ENCODE peak calls at places on chromosomes 4 and X, in eight cellular contexts. Q is A549; G is neuronal stem cell; I is stimulated activated CD4-positive, alpha-beta T cell treated with anti-CD3 and anti-CD28 coated beads, Interleukin-4, amount 100 ng/mL, for 4 hours; M is G401; L is left colon; E is HL-60; K is activated CD8-positive, alpha-beta memory T cell treated with anti-CD3 and anti-CD28 coated beads, Interleukin-2, amount 50 U/mL, for 48 hours. H is an unnamed sample.

GRCh38 chrX:138519296-138519695 is 192.2 kb downstream of the FGF13 start:
- DNase-seq in G (peak; percentile 35), I (no peak), K (no peak), M (no peak), Q (no peak), E (no peak), L (no peak), H (no peak)

GRCh38 chr4:73853246-73853704 is at the start of gene PF4V1:
- DNase-seq in K (no peak), Q (no peak), L (peak; percentile 43), G (no peak), M (no peak), E (no peak), I (no peak), H (no peak)

GRCh38 chr4:72896515-72896914 is 173.0 kb downstream of the COX18 start:
- DNase-seq in Q (no peak), G (no peak), K (no peak), M (no peak), I (no peak), L (no peak), E (no peak), H (no peak)

GRCh38 chr4:107931775-107932321 is 499 bp downstream of the CYP2U1 start:
- DNase-seq in E (no peak), K (peak; percentile 66), I (peak; percentile 26), G (no peak), Q (no peak), L (peak; percentile 40), M (peak; percentile 40), H (no peak)

GRCh38 chr4:33091961-33092360 is 2371.8 kb downstream of the PCDH7 start:
- DNase-seq in M (no peak), E (no peak), K (no peak), G (no peak), I (no peak), L (no peak), Q (no peak), H (no peak)

GRCh38 chrX:3268804-3269203 is 77.6 kb downstream of the MXRA5 start:
- DNase-seq in K (no peak), G (no peak), L (no peak), M (no peak), Q (no peak), E (no peak), I (no peak), H (no peak)

GRCh38 chr4:176583278-176583677 is 209.4 kb downstream of the VEGFC start:
- DNase-seq in Q (no peak), K (no peak), I (no peak), M (no peak), E (no peak), L (no peak), G (no peak), H (no peak)

GRCh38 chr4:75779059-75779757 is 54.8 kb downstream of the USO1 start:
- DNase-seq in G (no peak), K (no peak), M (no peak), I (no peak), Q (no peak), E (no peak), L (no peak), H (no peak)

GRCh38 chrX:71450433-71451106 is 82.3 kb upstream of the OGT start:
- DNase-seq in K (no peak), G (no peak), M (no peak), L (no peak), E (no peak), Q (no peak), I (no peak), H (no peak)

GRCh38 chrX:110951472-110952269 is 144.3 kb upstream of the PAK3 start:
- DNase-seq in I (no peak), Q (no peak), G (no peak), M (no peak), L (no peak), K (no peak), E (no peak), H (no peak)

GRCh38 chr4:113981591-113981990 is 2.1 kb upstream of the ARSJ start:
- DNase-seq in L (no peak), M (no peak), Q (no peak), K (no peak), G (no peak), I (no peak), E (no peak), H (no peak)

GRCh38 chr4:85650908-85651307 is 176.0 kb downstream of the ARHGAP24 start:
- DNase-seq in Q (no peak), L (no peak), G (no peak), E (no peak), I (no peak), K (no peak), M (no peak), H (no peak)

H was measured in AML-193.